ENCODE peak calls at places on chromosomes 6 and 20, in six cellular contexts. R is stomach, C is suprapubic skin, L is GM12878, V is tibial nerve, K is A549. A is an unnamed sample.

GRCh38 chr20:35952480-35953410 is 1.6 kb downstream of the SCAND1 start:
- DNase-seq in R (no peak), C (no peak), L (no peak), V (no peak), K (peak), A (peak)

GRCh38 chr6:113433506-113433991 is 423.6 kb upstream of the MARCKS start:
- DNase-seq in R (peak), C (peak), L (no peak), V (peak), K (peak), A (peak)

GRCh38 chr20:61896058-61896961 is 169.4 kb downstream of the TAF4 start:
- DNase-seq in R (peak), C (no peak), L (no peak), V (peak), K (peak), A (peak)

GRCh38 chr6:104953410-104953953 is 3.4 kb upstream of the LIN28B start:
- DNase-seq in R (no peak), C (no peak), L (no peak), V (no peak), K (peak), A (peak)

GRCh38 chr20:32189691-32190607 is 17.6 kb downstream of the PLAGL2 start:
- DNase-seq in R (peak), C (peak), L (no peak), V (peak), K (no peak), A (peak)

GRCh38 chr6:139129284-139129683 is 5.6 kb upstream of the HECA start:
- DNase-seq in R (no peak), C (no peak), L (no peak), V (no peak), K (no peak), A (no peak)

GRCh38 chr20:61436268-61436667 is 184.2 kb downstream of the CDH4 start:
- DNase-seq in R (no peak), C (no peak), L (no peak), V (no peak), K (no peak), A (no peak)

GRCh38 chr6:37784585-37784967 is 35.0 kb upstream of the ZFAND3 start:
- DNase-seq in R (no peak), C (no peak), L (no peak), V (no peak), K (no peak), A (no peak)

GRCh38 chr6:138297761-138298298 is 79.5 kb upstream of the PBOV1 start:
- DNase-seq in R (no peak), C (no peak), L (no peak), V (no peak), K (no peak), A (no peak)

GRCh38 chr6:44660561-44661220 is 273.2 kb downstream of the CDC5L start:
- DNase-seq in R (no peak), C (no peak), L (no peak), V (no peak), K (no peak), A (no peak)

GRCh38 chr6:84249724-84250123 is 22.3 kb upstream of the CEP162 start:
- DNase-seq in R (no peak), C (no peak), L (no peak), V (no peak), K (no peak), A (no peak)

GRCh38 chr6:45455408-45455807 is 77.7 kb upstream of the SUPT3H start:
- DNase-seq in R (no peak), C (no peak), L (no peak), V (no peak), K (no peak), A (no peak)

GRCh38 chr6:141169419-141169818 is 963.3 kb upstream of the GJE1 start:
- DNase-seq in R (no peak), C (no peak), L (no peak), V (no peak), K (peak), A (no peak)

DNA sequence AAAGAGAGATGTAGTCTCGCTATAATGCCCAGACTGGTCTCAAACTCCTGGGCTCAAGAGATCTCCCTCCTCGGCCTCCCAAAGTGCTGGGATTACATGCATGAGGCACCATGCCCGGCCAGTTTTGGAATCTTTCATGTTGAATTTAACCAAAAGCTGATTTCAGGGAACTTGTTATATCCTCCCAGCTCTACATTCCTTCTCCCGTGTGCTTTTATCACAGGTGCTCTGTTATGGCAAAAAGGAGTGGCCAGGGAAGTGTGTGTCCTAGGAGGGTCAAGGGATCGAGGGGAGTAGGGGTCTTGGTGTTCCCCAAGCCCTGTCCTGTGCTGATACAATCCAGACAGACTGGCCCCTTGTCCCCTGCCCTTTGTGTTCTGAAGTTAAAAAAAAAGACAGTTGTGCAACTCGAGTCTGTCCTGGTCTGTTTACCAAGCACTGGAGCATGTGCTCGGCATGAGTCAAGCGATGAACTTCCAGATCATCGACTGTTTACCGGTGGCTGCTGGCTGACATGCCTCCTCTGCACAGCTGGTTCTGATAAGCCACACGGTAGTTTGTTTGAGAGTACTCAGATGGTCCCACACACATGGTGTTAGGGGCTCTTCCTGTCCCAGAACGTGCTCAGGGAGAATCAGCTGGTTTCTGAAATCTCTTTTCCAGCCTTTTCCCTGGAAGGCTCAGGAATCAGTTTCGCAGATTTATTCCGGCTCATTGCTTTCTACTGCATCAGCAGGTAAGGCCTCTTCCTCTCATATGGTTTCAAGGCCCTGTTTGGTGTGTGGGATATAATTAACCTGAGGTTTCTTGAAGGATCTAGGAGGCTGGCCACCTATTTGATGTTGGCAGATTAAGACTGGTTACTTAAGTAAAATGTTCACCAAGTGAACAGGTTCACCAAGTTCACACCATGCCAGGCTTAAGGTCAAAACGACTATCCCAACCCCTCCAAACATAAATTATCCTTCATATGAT is 52.6 kb upstream of the NAA20 start:
- DNase-seq in R (peak), C (peak), L (no peak), V (peak), K (peak), A (no peak)
- TF ChIP-seq EP300 in R (no peak), C (no peak), L (no peak), V (peak), K (no peak), A (no peak)

GRCh38 chr6:91485047-91485446 is 898.2 kb upstream of the MAP3K7 start:
- DNase-seq in R (no peak), C (no peak), L (no peak), V (no peak), K (no peak), A (no peak)

GRCh38 chr6:91486200-91486599 is 899.3 kb upstream of the MAP3K7 start:
- DNase-seq in R (no peak), C (no peak), L (no peak), V (no peak), K (no peak), A (no peak)

GRCh38 chr6:91487729-91488392 is 901.0 kb upstream of the MAP3K7 start:
- DNase-seq in R (no peak), C (no peak), L (no peak), V (no peak), K (no peak), A (no peak)

DNA sequence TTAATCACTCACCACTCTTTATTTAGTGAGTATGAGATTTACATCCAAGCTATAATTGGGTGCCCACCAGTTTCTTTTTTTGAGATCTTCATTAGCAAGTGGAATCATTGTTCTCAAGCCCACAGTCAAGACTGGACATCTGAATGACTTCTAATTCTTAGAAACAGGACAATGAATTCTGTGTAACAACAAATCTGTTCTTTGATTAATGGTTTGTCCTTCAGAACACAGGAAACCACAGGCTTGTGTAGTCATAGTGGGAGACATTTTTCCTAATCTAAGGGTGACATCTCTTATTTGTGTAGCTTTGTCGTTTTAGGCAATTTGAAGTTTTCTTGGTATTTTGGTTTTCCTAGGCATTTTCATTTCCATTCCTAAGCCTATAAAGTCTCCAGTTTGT is 903.8 kb upstream of the MAP3K7 start:
- DNase-seq in R (no peak), C (no peak), L (no peak), V (no peak), K (no peak), A (no peak)
- TF ChIP-seq POLR2A in R (no peak), C (no peak), L (no peak), V (no peak), K (no peak), A (no peak)

GRCh38 chr6:30101939-30102700 is 10.8 kb downstream of the TRIM31 start:
- DNase-seq in R (peak), C (peak), L (no peak), V (peak), K (peak), A (peak)

GRCh38 chr6:30102701-30103629 is 9.9 kb downstream of the TRIM31 start:
- DNase-seq in R (peak), C (peak), L (peak), V (peak), K (peak), A (peak)

GRCh38 chr6:30101423-30101938 is 11.4 kb downstream of the TRIM31 start:
- DNase-seq in R (no peak), C (no peak), L (no peak), V (no peak), K (no peak), A (no peak)

GRCh38 chr6:30100154-30100553 is 12.7 kb downstream of the TRIM31 start:
- DNase-seq in R (no peak), C (no peak), L (no peak), V (no peak), K (no peak), A (no peak)

GRCh38 chr6:30100585-30101422 is 12.1 kb downstream of the TRIM31 start:
- DNase-seq in R (peak), C (no peak), L (no peak), V (no peak), K (no peak), A (peak)
- TF ChIP-seq EP300 in R (no peak), C (no peak), L (no peak), V (no peak), K (no peak), A (no peak)

DNA sequence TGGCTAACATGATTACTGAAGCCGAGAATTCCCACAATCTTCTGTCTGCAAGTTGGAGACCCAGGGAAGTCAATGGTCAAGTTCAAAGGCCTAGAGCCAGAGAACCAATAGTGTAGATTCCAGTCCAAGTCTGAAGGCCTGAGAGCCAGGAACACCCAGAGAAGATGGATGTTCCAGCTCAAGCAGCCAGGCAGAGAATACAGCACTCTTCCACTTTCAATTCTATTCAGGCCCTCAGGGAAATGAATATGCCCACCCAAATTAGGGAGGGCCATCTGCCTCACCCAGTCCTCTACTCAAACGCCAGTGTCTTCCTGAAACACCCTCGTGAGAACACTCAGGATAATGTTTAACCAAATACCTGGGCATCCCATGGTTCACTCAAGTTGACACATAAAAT is 123.5 kb downstream of the THBS2 start:
- DNase-seq in R (no peak), C (no peak), L (no peak), V (no peak), K (no peak), A (no peak)
- TF ChIP-seq POLR2A in R (no peak), C (no peak), L (no peak), V (no peak), K (no peak), A (no peak)

GRCh38 chr20:20946122-20946759 is 159.9 kb downstream of the LINC00237 start:
- DNase-seq in R (no peak), C (no peak), L (no peak), V (no peak), K (no peak), A (no peak)
- TF ChIP-seq EP300 in R (no peak), C (no peak), L (no peak), V (no peak), K (no peak), A (no peak)

GRCh38 chr20:59888050-59888449 is 45.4 kb downstream of the SYCP2 start:
- DNase-seq in R (no peak), C (no peak), L (no peak), V (no peak), K (no peak), A (no peak)

GRCh38 chr20:59895908-59896307 is 37.5 kb downstream of the SYCP2 start:
- DNase-seq in R (no peak), C (no peak), L (no peak), V (no peak), K (no peak), A (no peak)

DNA sequence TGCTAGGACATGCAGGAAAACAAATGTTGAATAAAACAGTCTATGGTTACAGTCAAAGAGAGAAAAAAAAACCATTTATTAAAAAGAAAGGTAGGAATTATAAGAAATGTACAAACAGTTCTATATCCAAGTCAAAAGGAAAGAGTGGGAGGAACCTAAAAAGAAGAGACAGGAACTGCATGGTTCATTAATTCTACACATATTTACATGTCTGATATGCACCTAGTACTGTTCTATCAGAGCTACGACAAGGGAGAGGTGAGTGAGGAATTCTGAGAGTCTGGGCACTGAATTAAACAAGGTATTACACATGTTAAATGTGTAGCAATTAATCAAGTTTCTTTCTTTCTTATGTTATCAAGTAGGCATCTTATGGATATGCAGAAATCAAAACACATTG is 41.9 kb downstream of the SYCP2 start:
- DNase-seq in R (no peak), C (no peak), L (no peak), V (no peak), K (no peak), A (no peak)
- TF ChIP-seq POLR2A in R (no peak), C (no peak), L (no peak), V (no peak), K (no peak), A (no peak)

DNA sequence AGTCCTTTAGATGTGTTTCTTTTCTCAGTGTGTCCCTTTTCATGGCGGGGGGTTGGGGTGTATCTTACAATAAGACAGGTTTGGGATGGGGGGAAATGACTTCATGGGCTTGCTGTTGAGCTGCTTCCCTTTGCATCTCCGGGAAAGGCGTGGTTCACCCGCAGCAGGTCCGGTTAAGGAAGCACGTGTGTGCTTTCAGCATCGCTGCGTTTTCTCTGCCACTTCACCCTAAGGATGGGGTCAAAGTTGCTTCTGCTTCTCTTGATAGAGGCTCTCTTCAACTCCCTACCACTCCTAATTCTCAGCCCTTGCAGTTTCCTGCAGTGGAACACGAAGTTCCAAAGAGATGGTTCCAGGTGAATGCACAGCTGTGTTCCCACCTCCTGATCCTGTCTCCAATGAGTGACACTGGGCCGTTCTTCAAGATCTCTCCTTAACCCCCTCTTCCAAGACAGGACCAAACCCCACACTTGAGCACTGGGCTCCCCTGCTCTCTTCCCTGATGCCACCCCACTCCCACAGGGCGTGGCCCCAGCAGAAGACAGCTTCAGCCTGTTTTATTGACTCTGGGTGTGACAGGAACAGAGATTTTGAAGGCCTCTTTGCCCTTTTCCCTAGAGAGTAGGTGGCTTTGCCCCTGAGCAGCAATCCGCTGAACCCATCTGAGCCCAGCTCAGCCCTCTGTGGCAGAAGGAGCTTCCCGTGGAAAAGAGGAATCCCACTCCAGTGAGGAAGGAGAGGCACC is 85.2 kb downstream of the PLEKHG1 start:
- DNase-seq in R (no peak), C (no peak), L (no peak), V (no peak), K (no peak), A (no peak)
- TF ChIP-seq EP300 in R (peak), C (no peak), L (no peak), V (no peak), K (no peak), A (peak)

GRCh38 chr6:7283676-7284075 is 29.3 kb downstream of the SSR1 start:
- DNase-seq in R (no peak), C (no peak), L (no peak), V (no peak), K (no peak), A (no peak)

GRCh38 chr6:7285416-7285815 is 27.6 kb downstream of the SSR1 start:
- DNase-seq in R (no peak), C (no peak), L (no peak), V (no peak), K (no peak), A (no peak)

DNA sequence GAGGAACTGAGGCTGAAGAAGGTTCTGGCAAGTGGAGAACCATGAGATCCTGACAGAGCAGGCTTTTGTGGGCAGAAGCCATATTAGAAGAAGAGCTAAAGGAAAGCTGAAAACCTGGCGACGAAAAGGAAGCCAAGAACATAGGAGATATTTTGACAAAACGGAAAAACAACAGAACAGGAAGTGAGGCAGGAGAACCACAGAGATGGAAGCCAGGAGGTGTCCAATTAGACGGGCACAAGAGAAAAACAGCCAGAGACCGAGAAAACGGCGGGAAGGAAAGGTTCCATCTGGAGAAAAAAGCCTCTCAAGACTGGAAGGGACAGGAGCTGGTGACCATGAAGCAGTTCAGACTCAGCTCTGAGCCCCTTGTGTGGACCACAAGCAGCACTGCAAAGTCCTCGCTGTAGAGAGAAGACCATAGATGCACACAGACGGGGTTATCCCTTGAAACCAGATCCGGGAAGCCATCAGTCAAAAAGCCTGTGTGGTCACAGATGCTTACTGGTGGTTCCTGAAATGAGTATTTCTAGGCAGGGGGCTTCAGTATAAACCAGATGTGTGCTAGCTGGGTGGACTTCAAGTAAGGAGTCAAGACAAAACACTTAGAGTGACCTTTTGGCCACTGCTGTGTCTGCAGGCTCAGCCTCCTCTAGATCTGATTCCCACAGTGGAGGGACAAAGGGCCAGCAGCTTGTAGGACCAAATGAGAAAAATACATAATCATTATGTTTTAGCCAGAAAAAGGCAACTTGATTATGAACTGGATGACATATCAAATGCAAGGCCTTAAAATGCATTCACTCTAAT is 30.7 kb downstream of the SSR1 start:
- DNase-seq in R (no peak), C (no peak), L (no peak), V (no peak), K (no peak), A (no peak)
- TF ChIP-seq POLR2A in R (no peak), C (no peak), L (no peak), V (no peak), K (no peak), A (no peak)

A was measured in upper lobe of left lung.